ENCODE peak calls at places on chromosomes 7 and 10, in seven cellular contexts. W, E, Z, S, R, N and J are unnamed samples.

GRCh38 chr10:93837783-93838677 is 55.7 kb upstream of the SLC35G1 start:
- DNase-seq in W (no peak), E (no peak), Z (no peak), S (no peak), R (no peak), N (no peak), J (no peak)

GRCh38 chr7:65251851-65252620 is 121.6 kb upstream of the ZNF92 start:
- DNase-seq in W (peak), E (peak), Z (peak), S (peak), R (no peak), N (peak), J (peak)

GRCh38 chr7:47405921-47406765 is 175.8 kb downstream of the TNS3 start:
- DNase-seq in W (peak), E (peak), Z (peak), S (peak), R (no peak), N (no peak), J (no peak)

GRCh38 chr7:159175792-159176191 is 31.1 kb upstream of the VIPR2 start:
- DNase-seq in W (no peak), E (no peak), Z (no peak), S (no peak), R (no peak), N (no peak), J (no peak)

GRCh38 chr10:71582019-71582418 is 137.6 kb downstream of the C10orf105 start:
- DNase-seq in W (peak), E (peak), Z (peak), S (no peak), R (no peak), N (peak), J (peak)

GRCh38 chr7:76294344-76295024 is 8.0 kb upstream of the HSPB1 start:
- DNase-seq in W (peak), E (peak), Z (peak), S (peak), R (no peak), N (peak), J (peak)

GRCh38 chr10:60003709-60004191 is 97.4 kb upstream of the CCDC6 start:
- DNase-seq in W (no peak), E (no peak), Z (no peak), S (no peak), R (no peak), N (peak), J (no peak)

GRCh38 chr7:143993924-143994323 is 6.2 kb upstream of the OR6B1 start:
- DNase-seq in W (no peak), E (no peak), Z (no peak), S (no peak), R (no peak), N (no peak), J (no peak)

GRCh38 chr7:30238721-30239441 is 45.5 kb upstream of the ZNRF2 start:
- DNase-seq in W (peak), E (peak), Z (no peak), S (no peak), R (peak), N (no peak), J (peak)

GRCh38 chr7:1855396-1856160 is 185.5 kb downstream of the ELFN1 start:
- DNase-seq in W (no peak), E (no peak), Z (no peak), S (peak), R (no peak), N (no peak), J (no peak)
- H3K4me3 ChIP-seq in W (no peak), E (no peak), Z (no peak), S (no peak), R (no peak), N (no peak), J (no peak)

DNA sequence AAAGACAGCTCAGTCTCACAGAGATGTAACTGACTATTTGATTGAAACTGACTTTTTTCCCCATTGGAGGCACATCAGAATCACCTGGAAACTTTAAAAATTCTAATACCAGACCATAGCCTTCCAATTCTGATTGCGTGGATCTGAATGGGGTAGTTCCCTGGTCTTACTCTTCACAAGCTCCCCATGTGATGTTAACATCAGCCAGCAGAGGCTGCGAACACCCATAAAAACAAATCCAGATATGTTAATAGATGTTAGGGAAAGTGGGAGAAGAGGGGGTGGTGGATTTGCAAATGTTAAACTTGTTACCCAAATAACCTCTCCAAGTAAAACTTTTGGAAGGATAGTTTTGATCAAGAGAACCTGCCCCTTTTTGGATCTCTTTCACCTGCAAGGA is 1133.4 kb downstream of the CNTNAP2 start:
- DNase-seq in W (no peak), E (no peak), Z (no peak), S (no peak), R (no peak), N (peak), J (no peak)
- TF ChIP-seq CTCF in W (no peak), E (no peak), Z (no peak), S (no peak), R (no peak), N (peak), J (no peak)

GRCh38 chr10:82674036-82674435 is 799.0 kb downstream of the NRG3 start:
- DNase-seq in W (no peak), E (no peak), Z (no peak), S (no peak), R (no peak), N (no peak), J (no peak)
- H3K4me3 ChIP-seq in W (no peak), E (no peak), Z (no peak), S (no peak), R (no peak), N (no peak), J (no peak)

DNA sequence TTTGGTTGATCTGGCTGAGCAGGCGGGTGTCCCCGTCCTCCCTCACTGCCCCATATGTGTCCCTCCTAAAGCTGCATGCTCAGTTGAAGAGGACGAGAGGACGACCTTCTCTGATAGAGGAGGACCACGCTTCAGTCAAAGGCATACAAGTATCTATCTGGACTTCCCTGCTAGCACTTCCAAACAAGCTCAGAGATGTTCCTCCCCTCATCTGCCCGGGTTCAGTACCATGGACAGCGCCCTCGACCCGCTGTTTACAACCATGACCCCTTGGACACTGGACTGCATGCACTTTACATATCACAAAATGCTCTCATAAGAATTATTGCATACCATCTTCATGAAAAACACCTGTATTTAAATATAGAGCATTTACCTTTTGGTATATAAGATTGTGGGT is 26.9 kb upstream of the TRIM56 start:
- DNase-seq in W (peak), E (peak), Z (peak), S (peak), R (no peak), N (peak), J (peak)
- TF ChIP-seq CTCF in W (no peak), E (no peak), Z (no peak), S (no peak), R (no peak), N (no peak), J (no peak)